ENCODE peak calls at places on chromosomes 12 and 14, in nine cellular contexts. C is lower leg skin, X is K562, B is endodermal cell, Q is AG09309, K is heart left ventricle, S is dorsolateral prefrontal cortex, V is GM12865, O is epithelial cell of esophagus. E is an unnamed sample.

GRCh38 chr12:131132118-131132892 is 178.6 kb downstream of the ADGRD1 start:
- DNase-seq in C (peak), X (peak), B (peak), Q (no peak), K (peak), S (peak), V (peak), O (no peak), E (no peak)

GRCh38 chr12:52181757-52182156 is 10.1 kb downstream of the KRT80 start:
- DNase-seq in C (no peak), X (no peak), B (peak), Q (peak), K (no peak), S (no peak), V (no peak), O (peak), E (no peak)

GRCh38 chr12:85979641-85980040 is 105.5 kb downstream of the NTS start:
- DNase-seq in C (no peak), X (no peak), B (no peak), Q (no peak), K (no peak), S (no peak), V (no peak), O (peak), E (no peak)

GRCh38 chr12:112939761-112940357 is 1.6 kb downstream of the OAS3 start:
- DNase-seq in C (no peak), X (no peak), B (no peak), Q (no peak), K (no peak), S (no peak), V (peak), O (no peak), E (no peak)

GRCh38 chr14:74838141-74838540 is 37.8 kb downstream of the PROX2 start:
- DNase-seq in C (no peak), X (no peak), B (no peak), Q (no peak), K (no peak), S (no peak), V (peak), O (no peak), E (no peak)

GRCh38 chr12:74043343-74043742 is 494.3 kb upstream of the ATXN7L3B start:
- DNase-seq in C (no peak), X (no peak), B (no peak), Q (no peak), K (no peak), S (no peak), V (no peak), O (peak), E (peak)

GRCh38 chr12:19196959-19197630 is 67.6 kb downstream of the PLEKHA5 start:
- DNase-seq in C (no peak), X (no peak), B (no peak), Q (no peak), K (no peak), S (no peak), V (no peak), O (no peak), E (no peak)

GRCh38 chr12:49965836-49966235 is 4.2 kb downstream of the AQP5 start:
- DNase-seq in C (no peak), X (no peak), B (no peak), Q (no peak), K (no peak), S (no peak), V (no peak), O (no peak), E (no peak)

GRCh38 chr12:19726122-19726521 is 286.8 kb downstream of the AEBP2 start:
- DNase-seq in C (no peak), X (no peak), B (no peak), Q (no peak), K (no peak), S (no peak), V (no peak), O (no peak), E (no peak)

GRCh38 chr12:66269142-66269541 is 33.2 kb upstream of the HELB start:
- DNase-seq in C (no peak), X (no peak), B (no peak), Q (no peak), K (no peak), S (no peak), V (no peak), O (no peak), E (no peak)
- H3K4me3 ChIP-seq in C (no peak), X (no peak), B (no peak), Q (no peak), K (no peak), S (no peak), V (no peak), O (no peak), E (no peak)

DNA sequence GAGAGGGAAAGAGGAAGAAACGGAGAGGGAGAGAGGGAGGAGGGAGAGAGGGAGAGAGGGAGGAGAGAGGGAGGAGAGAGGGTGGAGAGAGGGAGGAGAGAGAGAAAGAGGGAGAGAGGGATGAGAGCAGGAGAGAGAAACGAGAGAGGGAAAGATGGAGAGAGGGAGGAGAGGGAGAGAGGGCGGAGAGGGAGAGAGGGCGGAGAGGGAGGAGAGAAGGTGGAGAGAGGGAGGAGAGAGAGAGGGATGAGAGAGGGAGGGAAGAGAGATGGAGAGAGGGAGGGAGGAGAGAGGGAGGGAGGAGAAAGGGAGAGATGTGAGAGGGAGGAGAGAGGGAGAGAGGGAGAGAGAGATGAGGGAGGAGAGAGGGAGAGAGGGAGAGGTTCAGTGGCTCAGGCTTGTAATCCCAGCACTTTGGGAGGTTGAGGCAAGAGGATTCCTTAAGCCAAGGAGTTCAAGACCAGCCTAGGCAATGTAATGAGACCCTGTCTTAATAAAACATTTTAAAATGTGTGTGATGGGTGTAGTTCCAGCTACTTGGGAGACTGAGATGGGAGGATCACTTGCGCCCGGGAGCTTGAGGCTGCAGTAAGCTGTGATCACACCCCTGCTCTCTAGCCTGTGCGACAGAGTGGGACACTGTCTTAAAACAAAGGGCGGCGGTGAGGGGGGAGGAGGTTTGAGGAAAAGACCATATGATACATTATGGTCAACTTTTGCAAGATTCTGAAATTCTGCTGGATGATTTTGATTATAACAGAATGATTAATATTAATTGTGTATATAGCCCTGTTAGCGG is 21.3 kb upstream of the SNRPF start:
- DNase-seq in C (no peak), X (no peak), B (no peak), Q (no peak), K (no peak), S (no peak), V (no peak), O (no peak), E (no peak)
- H3K4me3 ChIP-seq in C (no peak), X (no peak), B (no peak), Q (no peak), K (no peak), S (no peak), V (no peak), O (no peak), E (peak)

DNA sequence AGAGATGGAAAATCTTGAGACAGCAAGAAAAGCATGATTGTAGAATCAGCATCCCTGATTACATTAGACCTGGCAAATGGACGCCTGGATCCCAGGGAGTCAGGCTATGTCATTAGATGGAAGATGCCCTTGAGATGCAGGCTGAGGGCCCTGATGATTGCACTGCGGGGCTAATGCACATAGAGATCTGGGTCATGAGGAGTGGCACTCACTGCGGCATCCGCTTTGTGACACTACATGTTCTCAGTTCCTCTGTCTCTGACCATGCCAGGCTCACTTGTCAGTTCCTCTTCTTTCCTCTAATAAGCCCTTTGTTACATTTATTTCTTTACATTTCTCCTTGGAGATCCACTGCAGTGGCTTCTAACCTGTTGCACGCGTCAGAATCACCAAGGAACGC is 70.1 kb upstream of the GPATCH2L start:
- DNase-seq in C (no peak), X (no peak), B (no peak), Q (no peak), K (no peak), S (no peak), V (no peak), O (no peak), E (no peak)
- H3K4me3 ChIP-seq in C (no peak), X (no peak), B (no peak), Q (no peak), K (no peak), S (no peak), V (no peak), O (no peak), E (no peak)

DNA sequence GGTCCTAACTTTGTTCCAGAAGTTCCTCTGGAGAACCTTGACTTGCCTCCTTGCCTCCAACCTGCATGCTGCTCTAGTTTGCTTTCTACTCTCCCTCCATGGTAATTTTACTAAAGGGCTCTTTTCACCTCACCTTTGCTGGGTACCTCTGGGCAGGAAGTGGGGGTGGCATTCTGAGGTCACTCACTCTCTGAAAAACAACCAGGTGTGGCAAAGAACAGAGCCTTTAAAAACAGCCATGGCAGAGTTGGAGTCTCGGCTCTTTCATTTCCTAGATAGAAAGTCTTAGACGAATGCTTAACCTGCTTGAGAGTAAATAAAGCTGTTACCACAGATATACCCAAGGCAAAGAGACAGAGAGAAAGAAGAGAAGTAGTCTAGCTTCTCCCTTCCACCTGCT is 827.9 kb downstream of the BCL11B start:
- DNase-seq in C (no peak), X (no peak), B (no peak), Q (no peak), K (no peak), S (no peak), V (no peak), O (no peak), E (no peak)
- H3K4me3 ChIP-seq in C (no peak), X (no peak), B (no peak), Q (no peak), K (no peak), S (no peak), V (no peak), O (no peak), E (no peak)

GRCh38 chr14:92785601-92786426 is 8.3 kb upstream of the GOLGA5 start:
- DNase-seq in C (no peak), X (peak), B (no peak), Q (peak), K (peak), S (no peak), V (no peak), O (peak), E (peak)
- H3K4me3 ChIP-seq in C (no peak), X (no peak), B (no peak), Q (peak), K (no peak), S (no peak), V (no peak), O (no peak), E (no peak)

GRCh38 chr14:69571879-69572633 is 2.6 kb downstream of the CCDC177 start:
- DNase-seq in C (no peak), X (peak), B (peak), Q (no peak), K (no peak), S (no peak), V (no peak), O (peak), E (no peak)
- H3K4me3 ChIP-seq in C (peak), X (no peak), B (no peak), Q (no peak), K (peak), S (no peak), V (no peak), O (peak), E (peak)

GRCh38 chr14:106845286-106846087 is 1319.1 kb downstream of the TMEM121 start:
- DNase-seq in C (no peak), X (no peak), B (no peak), Q (no peak), K (no peak), S (no peak), V (peak), O (no peak), E (no peak)
- H3K4me3 ChIP-seq in C (no peak), X (no peak), B (no peak), Q (no peak), K (peak), S (peak), V (peak), O (no peak), E (no peak)

DNA sequence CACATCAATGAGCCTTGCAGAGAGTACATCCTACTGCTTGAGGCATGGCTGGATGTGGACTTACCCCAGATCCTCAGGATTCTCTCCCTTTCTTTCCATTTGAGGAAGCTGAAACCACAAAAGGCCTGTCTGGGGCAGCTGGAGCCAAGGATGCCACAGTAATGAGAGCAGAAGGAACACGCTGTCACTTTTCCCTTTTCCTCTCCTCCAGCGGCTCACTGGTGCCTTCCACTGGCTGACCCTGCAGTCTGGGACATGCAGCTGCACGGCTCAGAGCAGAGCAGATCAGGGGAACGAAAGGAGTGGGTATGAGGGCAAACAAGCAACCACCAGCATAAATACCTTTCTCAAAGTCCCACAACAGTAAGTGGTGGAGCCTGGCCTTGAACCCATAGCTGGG is 78.2 kb downstream of the GAS2L3 start:
- DNase-seq in C (no peak), X (no peak), B (peak), Q (no peak), K (no peak), S (no peak), V (no peak), O (no peak), E (no peak)
- H3K4me3 ChIP-seq in C (no peak), X (no peak), B (no peak), Q (no peak), K (no peak), S (no peak), V (no peak), O (no peak), E (no peak)

GRCh38 chr12:11810962-11811361 is 161.5 kb downstream of the ETV6 start:
- DNase-seq in C (no peak), X (no peak), B (no peak), Q (no peak), K (no peak), S (no peak), V (peak), O (no peak), E (no peak)

GRCh38 chr12:11814362-11814761 is 164.9 kb downstream of the ETV6 start:
- DNase-seq in C (no peak), X (no peak), B (no peak), Q (no peak), K (no peak), S (peak), V (no peak), O (peak), E (peak)

GRCh38 chr12:11813422-11813813 is 163.9 kb downstream of the ETV6 start:
- DNase-seq in C (no peak), X (no peak), B (no peak), Q (no peak), K (no peak), S (no peak), V (no peak), O (no peak), E (no peak)

GRCh38 chr12:11815397-11815796 is 165.9 kb downstream of the ETV6 start:
- DNase-seq in C (no peak), X (no peak), B (peak), Q (no peak), K (no peak), S (no peak), V (no peak), O (peak), E (no peak)

GRCh38 chr12:11812558-11813421 is 163.3 kb downstream of the ETV6 start:
- DNase-seq in C (no peak), X (no peak), B (peak), Q (no peak), K (peak), S (no peak), V (peak), O (peak), E (no peak)
- H3K4me3 ChIP-seq in C (no peak), X (no peak), B (peak), Q (peak), K (peak), S (peak), V (peak), O (no peak), E (peak)

GRCh38 chr12:121713257-121714155 is 954 bp downstream of the TMEM120B start:
- DNase-seq in C (peak), X (peak), B (no peak), Q (no peak), K (peak), S (no peak), V (peak), O (no peak), E (no peak)
- H3K4me3 ChIP-seq in C (peak), X (peak), B (peak), Q (peak), K (peak), S (peak), V (peak), O (peak), E (peak)

E was measured in skeletal muscle cell.